ENCODE peak calls at places on chromosome 2, in ten cellular contexts. V is germinal center; T is colonic mucosa; A is A172; Q is T-helper 9 cell; U is NCI-H1417; H is stomach; C is naive thymus-derived CD8-positive, alpha-beta T cell; K is HT1080; L is cardiac muscle cell. E is an unnamed sample.

GRCh38 chr2:74959106-74959751 is 786 bp downstream of the POLE4 start:
- DNase-seq in V (no peak), T (no peak), A (no peak), Q (peak), U (no peak), H (no peak), C (peak), K (no peak), L (no peak), E (no peak)

GRCh38 chr2:235270951-235271350 is 222.9 kb upstream of the AGAP1 start:
- DNase-seq in V (no peak), T (no peak), A (peak), Q (no peak), U (no peak), H (no peak), C (no peak), K (peak), L (peak), E (no peak)

GRCh38 chr2:132448771-132449170 is 32.2 kb downstream of the GPR39 start:
- DNase-seq in V (peak), T (peak), A (peak), Q (no peak), U (peak), H (no peak), C (no peak), K (no peak), L (peak), E (no peak)

GRCh38 chr2:5482929-5483331 is 209.3 kb upstream of the SOX11 start:
- DNase-seq in V (no peak), T (no peak), A (peak), Q (no peak), U (no peak), H (no peak), C (no peak), K (peak), L (no peak), E (no peak)

GRCh38 chr2:239882335-239882734 is 142.8 kb downstream of the NDUFA10 start:
- DNase-seq in V (peak), T (peak), A (peak), Q (peak), U (peak), H (peak), C (peak), K (no peak), L (peak), E (no peak)

GRCh38 chr2:16565481-16565880 is 100.2 kb downstream of the CYRIA start:
- DNase-seq in V (no peak), T (no peak), A (no peak), Q (no peak), U (no peak), H (no peak), C (no peak), K (no peak), L (no peak), E (no peak)

GRCh38 chr2:190407246-190407661 is 901 bp upstream of the MFSD6 start:
- DNase-seq in V (no peak), T (no peak), A (no peak), Q (no peak), U (peak), H (no peak), C (no peak), K (no peak), L (no peak), E (no peak)

GRCh38 chr2:36889782-36890181 is 76.6 kb downstream of the STRN start:
- DNase-seq in V (no peak), T (peak), A (peak), Q (no peak), U (no peak), H (no peak), C (no peak), K (peak), L (peak), E (no peak)

GRCh38 chr2:174771631-174772491 is 7.6 kb upstream of the CHRNA1 start:
- DNase-seq in V (peak), T (peak), A (peak), Q (no peak), U (peak), H (peak), C (peak), K (peak), L (peak), E (no peak)

GRCh38 chr2:240463866-240464481 is 28.5 kb downstream of the GPC1 start:
- DNase-seq in V (no peak), T (peak), A (no peak), Q (no peak), U (no peak), H (peak), C (peak), K (no peak), L (no peak), E (no peak)

GRCh38 chr2:99701503-99701902 is 211.7 kb upstream of the REV1 start:
- DNase-seq in V (no peak), T (no peak), A (no peak), Q (no peak), U (no peak), H (no peak), C (no peak), K (no peak), L (no peak), E (no peak)

GRCh38 chr2:24926602-24927252 is 6.7 kb upstream of the ADCY3 start:
- DNase-seq in V (peak), T (peak), A (no peak), Q (no peak), U (no peak), H (peak), C (no peak), K (no peak), L (peak), E (no peak)